ENCODE peak calls at places on chromosome 1, in ten cellular contexts. Z is A549, M is RWPE1, X is mesothelial cell of epicardium, A is kidney epithelial cell, D is epithelial cell of esophagus, U is AG10803, Q is cardiac muscle cell, W is right atrium auricular region, I is psoas muscle. F is an unnamed sample.

GRCh38 chr1:183021405-183022201 is 1.6 kb upstream of the LAMC1 start:
- DNase-seq in Z (no peak), M (no peak), X (no peak), A (no peak), D (no peak), U (no peak), Q (no peak), W (no peak), I (no peak), F (no peak)

GRCh38 chr1:202567747-202568146 is 142.5 kb downstream of the SYT2 start:
- DNase-seq in Z (no peak), M (no peak), X (no peak), A (no peak), D (peak; percentile 63), U (peak; percentile 82), Q (no peak), W (no peak), I (no peak), F (no peak)

GRCh38 chr1:77170687-77171086 is 48.5 kb downstream of the PIGK start:
- DNase-seq in Z (no peak), M (no peak), X (no peak), A (no peak), D (no peak), U (peak; percentile 67), Q (no peak), W (no peak), I (no peak), F (no peak)

GRCh38 chr1:40301541-40302299 is 15.4 kb downstream of the COL9A2 start:
- DNase-seq in Z (no peak), M (no peak), X (peak; percentile 29), A (no peak), D (no peak), U (no peak), Q (no peak), W (no peak), I (no peak), F (no peak)

GRCh38 chr1:25615172-25615541 is 1.4 kb upstream of the MAN1C1 start:
- DNase-seq in Z (no peak), M (no peak), X (no peak), A (no peak), D (no peak), U (no peak), Q (no peak), W (no peak), I (no peak), F (peak; percentile 24)

GRCh38 chr1:169999357-169999756 is 75.1 kb downstream of the KIFAP3 start:
- DNase-seq in Z (no peak), M (peak; percentile 65), X (no peak), A (peak; percentile 32), D (peak; percentile 85), U (peak; percentile 94), Q (no peak), W (peak; percentile 60), I (no peak), F (no peak)

GRCh38 chr1:154970631-154971340 is at the start of gene SHC1:
- DNase-seq in Z (peak; percentile 93), M (peak; percentile 96), X (peak; percentile 85), A (peak; percentile 70), D (peak; percentile 95), U (peak; percentile 92), Q (peak; percentile 87), W (peak; percentile 97), I (peak; percentile 96), F (peak; percentile 54)

GRCh38 chr1:16614361-16615252 is 1.2 kb upstream of the NBPF1 start:
- DNase-seq in Z (no peak), M (no peak), X (peak; percentile 45), A (no peak), D (no peak), U (no peak), Q (no peak), W (peak; percentile 59), I (no peak), F (peak; percentile 1)

GRCh38 chr1:101873672-101874071 is 123.1 kb downstream of the OLFM3 start:
- DNase-seq in Z (no peak), M (no peak), X (no peak), A (no peak), D (no peak), U (no peak), Q (no peak), W (no peak), I (no peak), F (no peak)

DNA sequence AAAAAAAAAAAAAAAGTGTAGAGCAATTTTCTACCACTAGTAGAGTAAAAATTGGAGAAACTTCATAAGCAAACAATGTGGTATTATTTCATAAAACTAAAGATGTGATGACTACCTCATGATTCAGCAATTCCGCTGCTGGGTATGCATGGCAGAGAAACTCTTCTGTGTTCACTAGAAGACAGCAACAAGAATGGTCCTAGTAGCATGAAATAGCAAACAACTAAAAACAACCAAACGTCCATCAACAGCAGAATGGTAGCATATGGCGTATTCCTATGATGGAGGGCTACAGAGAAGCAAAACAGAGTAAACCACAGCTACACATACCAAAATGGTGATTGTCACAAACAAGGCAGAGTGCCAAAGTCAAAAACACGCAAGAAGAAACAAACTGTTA is 18.9 kb downstream of the HTR1D start:
- DNase-seq in Z (peak; percentile 84), M (peak; percentile 69), X (no peak), A (peak; percentile 29), D (peak; percentile 93), U (peak; percentile 98), Q (no peak), W (no peak), I (no peak), F (no peak)
- TF ChIP-seq CTCF in Z (no peak), M (no peak), X (peak; percentile 24), A (no peak), D (no peak), U (peak; percentile 34), Q (peak; percentile 6), W (no peak), I (no peak), F (no peak)

GRCh38 chr1:31447210-31447609 is 34.2 kb downstream of the SERINC2 start:
- DNase-seq in Z (no peak), M (no peak), X (no peak), A (no peak), D (no peak), U (peak; percentile 7), Q (no peak), W (no peak), I (no peak), F (no peak)
- TF ChIP-seq CTCF in Z (no peak), M (no peak), X (no peak), A (no peak), D (no peak), U (no peak), Q (no peak), W (no peak), I (no peak), F (no peak)

DNA sequence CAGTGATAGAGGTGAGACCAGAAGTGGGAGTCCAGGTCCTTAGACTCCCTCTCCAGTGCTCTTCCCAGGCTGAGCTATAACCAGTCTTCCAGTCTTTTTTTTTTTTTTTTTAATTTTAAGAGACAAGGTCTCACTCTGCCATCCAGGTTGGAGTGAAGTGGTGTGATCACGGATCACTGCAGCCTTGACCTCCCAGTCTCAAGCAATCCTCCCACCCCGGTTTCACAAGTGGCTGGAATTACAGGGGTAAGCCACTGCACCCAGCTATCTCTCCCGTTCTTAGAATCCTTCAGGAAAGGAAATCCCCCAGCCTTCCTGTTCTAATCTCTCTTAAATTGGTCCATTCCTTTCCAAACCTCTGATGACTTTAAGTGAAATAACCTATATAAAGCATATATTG is 9.7 kb downstream of the PIK3C2B start:
- DNase-seq in Z (no peak), M (no peak), X (no peak), A (no peak), D (no peak), U (no peak), Q (no peak), W (no peak), I (no peak), F (no peak)
- TF ChIP-seq CTCF in Z (no peak), M (no peak), X (no peak), A (no peak), D (no peak), U (no peak), Q (no peak), W (no peak), I (no peak), F (no peak)

DNA sequence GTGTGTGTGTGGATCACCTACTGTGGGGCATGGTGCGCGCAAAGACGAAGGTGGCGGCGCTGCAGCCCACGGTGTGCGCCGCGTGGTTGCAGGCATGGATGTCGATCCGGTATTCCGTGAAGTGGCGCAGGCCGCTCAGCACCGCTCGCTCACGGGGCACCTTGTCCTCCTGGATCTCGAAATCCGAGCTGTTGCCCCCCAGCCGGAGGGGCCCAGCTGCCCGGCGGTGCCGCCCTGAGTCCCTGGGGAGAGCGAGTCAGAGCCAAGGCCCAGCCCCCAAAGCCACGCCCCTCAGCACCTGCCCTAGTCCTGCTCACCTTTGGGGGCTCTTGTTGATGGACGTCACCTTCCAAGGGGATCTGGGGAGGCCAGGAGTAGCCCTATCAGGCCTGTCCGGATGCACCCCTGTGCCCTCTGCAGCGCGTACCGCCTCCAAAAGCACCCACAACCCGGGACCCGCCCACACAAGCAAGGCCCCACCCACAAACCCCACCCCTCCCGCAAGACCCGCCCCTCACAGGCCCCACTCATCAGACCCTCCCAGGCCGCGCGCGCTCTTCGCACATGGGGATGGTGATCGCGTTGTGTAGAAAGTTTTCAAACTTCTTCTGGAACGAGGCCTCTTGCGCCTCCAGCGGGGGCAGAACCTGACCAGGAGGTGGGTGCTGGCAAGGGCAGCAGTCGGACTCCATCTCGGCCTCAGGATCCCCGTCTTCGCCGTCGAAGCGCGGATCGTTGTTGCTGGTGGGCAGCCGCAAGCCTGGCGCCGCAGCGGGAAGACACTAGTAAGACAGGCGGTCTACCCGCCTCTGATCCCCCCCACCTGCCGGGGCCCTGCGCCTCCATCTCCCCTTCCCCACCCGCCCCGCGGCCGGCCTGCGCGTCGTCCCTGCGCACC is 13.6 kb downstream of the INSRR start:
- DNase-seq in Z (no peak), M (no peak), X (no peak), A (no peak), D (peak; percentile 11), U (no peak), Q (peak; percentile 43), W (no peak), I (no peak), F (peak; percentile 63)
- TF ChIP-seq CTCF in Z (no peak), M (no peak), X (no peak), A (no peak), D (no peak), U (no peak), Q (peak; percentile 8), W (no peak), I (no peak), F (no peak)